ENCODE peak calls at places on chromosomes 16 and 17, in six cellular contexts. One of them, this sample, is unnamed. For H3K27me3, the result is how much of the 10 kb centered on the place peaks cover.

GRCh38 chr17:7887038-7887481 is 1.5 kb upstream of the CHD3 start:
- DNase-seq in lung: no peak
- DNase-seq in tibial artery: no peak
- DNase-seq in CD8-positive, alpha-beta T cell: no peak
- DNase-seq in Caco-2: no peak
- DNase-seq in fibroblast of lung: no peak
- DNase-seq in this sample: no peak

GRCh38 chr16:83040174-83040573 is 413.4 kb downstream of the CDH13 start:
- DNase-seq in Caco-2: no peak
- DNase-seq in lung: no peak
- DNase-seq in tibial artery: no peak
- DNase-seq in fibroblast of lung: peak
- DNase-seq in CD8-positive, alpha-beta T cell: no peak
- DNase-seq in this sample: peak

GRCh38 chr17:49104511-49105074 is 28.0 kb upstream of the B4GALNT2 start:
- DNase-seq in lung: no peak
- DNase-seq in Caco-2: peak
- DNase-seq in fibroblast of lung: peak
- DNase-seq in tibial artery: no peak
- DNase-seq in CD8-positive, alpha-beta T cell: no peak
- DNase-seq in this sample: no peak

GRCh38 chr17:39054111-39054645 is 87.0 kb upstream of the FBXO47 start:
- DNase-seq in fibroblast of lung: peak
- DNase-seq in CD8-positive, alpha-beta T cell: no peak
- DNase-seq in tibial artery: no peak
- DNase-seq in Caco-2: no peak
- DNase-seq in lung: no peak
- DNase-seq in this sample: no peak

GRCh38 chr17:42560246-42560645 is 1.7 kb upstream of the COASY start:
- DNase-seq in Caco-2: no peak
- DNase-seq in fibroblast of lung: no peak
- DNase-seq in lung: no peak
- DNase-seq in CD8-positive, alpha-beta T cell: no peak
- DNase-seq in tibial artery: no peak
- DNase-seq in this sample: no peak

GRCh38 chr17:29041091-29041490 is 1.9 kb upstream of the PIPOX start:
- DNase-seq in CD8-positive, alpha-beta T cell: no peak
- DNase-seq in fibroblast of lung: no peak
- DNase-seq in tibial artery: no peak
- DNase-seq in Caco-2: no peak
- DNase-seq in lung: no peak
- DNase-seq in this sample: no peak

GRCh38 chr16:55116165-55116894 is 185.7 kb downstream of the IRX5 start:
- DNase-seq in tibial artery: peak
- DNase-seq in CD8-positive, alpha-beta T cell: no peak
- DNase-seq in lung: no peak
- DNase-seq in fibroblast of lung: peak
- DNase-seq in Caco-2: no peak
- DNase-seq in this sample: peak

GRCh38 chr16:85954927-85955539 is 56.1 kb downstream of the IRF8 start:
- DNase-seq in CD8-positive, alpha-beta T cell: no peak
- DNase-seq in fibroblast of lung: no peak
- DNase-seq in lung: no peak
- DNase-seq in Caco-2: no peak
- DNase-seq in tibial artery: no peak
- DNase-seq in this sample: no peak

GRCh38 chr16:86854058-86854621 is 275.8 kb downstream of the FOXL1 start:
- DNase-seq in Caco-2: no peak
- DNase-seq in CD8-positive, alpha-beta T cell: no peak
- DNase-seq in lung: no peak
- DNase-seq in fibroblast of lung: peak
- DNase-seq in tibial artery: no peak
- DNase-seq in this sample: no peak

GRCh38 chr17:38579934-38580333 is 25.8 kb downstream of the SRCIN1 start:
- DNase-seq in tibial artery: no peak
- DNase-seq in CD8-positive, alpha-beta T cell: no peak
- DNase-seq in fibroblast of lung: peak
- DNase-seq in lung: no peak
- DNase-seq in Caco-2: no peak
- DNase-seq in this sample: peak

GRCh38 chr17:2237521-2237921 is 66.1 kb downstream of the SMG6 start:
- DNase-seq in CD8-positive, alpha-beta T cell: no peak
- DNase-seq in tibial artery: peak
- DNase-seq in lung: no peak
- DNase-seq in fibroblast of lung: peak
- DNase-seq in Caco-2: no peak
- DNase-seq in this sample: no peak

GRCh38 chr16:4257646-4258556 is 14.9 kb downstream of the TFAP4 start:
- DNase-seq in tibial artery: no peak
- DNase-seq in Caco-2: no peak
- DNase-seq in fibroblast of lung: no peak
- DNase-seq in CD8-positive, alpha-beta T cell: no peak
- DNase-seq in lung: no peak
- DNase-seq in this sample: no peak

GRCh38 chr17:78896091-78896833 is 6.7 kb downstream of the CEP295NL start:
- DNase-seq in tibial artery: no peak
- DNase-seq in Caco-2: no peak
- DNase-seq in fibroblast of lung: no peak
- DNase-seq in lung: no peak
- DNase-seq in CD8-positive, alpha-beta T cell: no peak
- DNase-seq in this sample: no peak

GRCh38 chr16:77674888-77675287 is 47.4 kb upstream of the NUDT7 start:
- DNase-seq in lung: no peak
- DNase-seq in Caco-2: no peak
- DNase-seq in fibroblast of lung: peak
- DNase-seq in CD8-positive, alpha-beta T cell: no peak
- DNase-seq in tibial artery: no peak
- DNase-seq in this sample: peak

GRCh38 chr16:23124315-23124714 is 24.9 kb downstream of the USP31 start:
- DNase-seq in tibial artery: no peak
- DNase-seq in lung: no peak
- DNase-seq in fibroblast of lung: peak
- DNase-seq in CD8-positive, alpha-beta T cell: no peak
- DNase-seq in Caco-2: no peak
- DNase-seq in this sample: peak

GRCh38 chr16:85158702-85159225 is 46.5 kb upstream of the CIBAR2 start:
- DNase-seq in fibroblast of lung: no peak
- DNase-seq in CD8-positive, alpha-beta T cell: no peak
- DNase-seq in lung: no peak
- DNase-seq in tibial artery: no peak
- DNase-seq in Caco-2: no peak
- DNase-seq in this sample: no peak

GRCh38 chr17:57442914-57443571 is 186.7 kb downstream of the MSI2 start:
- DNase-seq in CD8-positive, alpha-beta T cell: peak
- DNase-seq in tibial artery: no peak
- DNase-seq in Caco-2: no peak
- DNase-seq in lung: no peak
- DNase-seq in fibroblast of lung: peak
- DNase-seq in this sample: peak

GRCh38 chr17:74054249-74054648 is 149.2 kb upstream of the RPL38 start:
- DNase-seq in Caco-2: no peak
- DNase-seq in lung: no peak
- DNase-seq in CD8-positive, alpha-beta T cell: no peak
- DNase-seq in tibial artery: no peak
- DNase-seq in fibroblast of lung: no peak
- DNase-seq in this sample: no peak

GRCh38 chr17:74051348-74051747 is 152.1 kb upstream of the RPL38 start:
- DNase-seq in tibial artery: no peak
- DNase-seq in Caco-2: no peak
- DNase-seq in fibroblast of lung: no peak
- DNase-seq in lung: no peak
- DNase-seq in CD8-positive, alpha-beta T cell: no peak
- DNase-seq in this sample: no peak

GRCh38 chr17:74052993-74053744 is 150.3 kb upstream of the RPL38 start:
- DNase-seq in lung: no peak
- DNase-seq in tibial artery: no peak
- DNase-seq in Caco-2: no peak
- DNase-seq in fibroblast of lung: no peak
- DNase-seq in CD8-positive, alpha-beta T cell: no peak
- DNase-seq in this sample: no peak

GRCh38 chr17:74045608-74046007 is 157.9 kb upstream of the RPL38 start:
- DNase-seq in CD8-positive, alpha-beta T cell: no peak
- DNase-seq in tibial artery: no peak
- DNase-seq in Caco-2: peak
- DNase-seq in lung: no peak
- DNase-seq in fibroblast of lung: no peak
- DNase-seq in this sample: no peak

DNA sequence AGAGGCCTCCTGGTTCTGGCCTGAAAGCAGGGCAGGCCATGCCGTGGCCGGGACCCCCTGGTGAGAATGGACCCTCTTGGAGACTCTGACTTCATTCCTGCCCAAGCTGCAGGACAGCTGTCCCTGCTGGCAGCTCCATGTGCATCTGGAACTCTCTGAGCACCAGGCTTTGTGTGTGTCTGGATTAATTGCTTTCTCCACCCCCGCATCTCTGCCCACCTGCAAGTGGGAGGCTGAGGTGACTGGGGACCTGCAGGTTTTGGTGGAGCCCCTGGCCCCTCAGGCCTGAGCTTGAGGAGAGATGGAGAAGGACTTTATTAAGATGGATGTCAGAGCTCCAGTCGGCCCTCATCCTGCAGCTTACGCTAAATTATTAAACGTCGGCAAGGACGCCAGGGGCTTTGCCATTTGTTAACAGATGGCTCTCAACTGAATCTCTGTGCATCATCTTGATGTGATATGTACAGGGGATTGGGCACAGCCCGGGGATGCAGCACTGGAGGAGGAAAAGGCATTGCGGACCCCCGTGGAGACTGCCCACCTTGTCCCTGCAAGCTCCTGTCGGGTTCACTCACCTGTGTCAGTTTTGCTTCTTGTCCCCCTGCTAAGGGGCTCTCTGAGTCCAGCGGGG is 154.2 kb upstream of the RPL38 start:
- DNase-seq in Caco-2: no peak
- DNase-seq in tibial artery: no peak
- DNase-seq in lung: no peak
- DNase-seq in fibroblast of lung: no peak
- DNase-seq in CD8-positive, alpha-beta T cell: no peak
- DNase-seq in this sample: no peak
- H3K4me3 ChIP-seq in Caco-2: no peak
- H3K4me3 ChIP-seq in tibial artery: no peak
- H3K4me3 ChIP-seq in lung: no peak
- H3K4me3 ChIP-seq in fibroblast of lung: no peak
- H3K4me3 ChIP-seq in CD8-positive, alpha-beta T cell: no peak
- H3K4me3 ChIP-seq in this sample: no peak

DNA sequence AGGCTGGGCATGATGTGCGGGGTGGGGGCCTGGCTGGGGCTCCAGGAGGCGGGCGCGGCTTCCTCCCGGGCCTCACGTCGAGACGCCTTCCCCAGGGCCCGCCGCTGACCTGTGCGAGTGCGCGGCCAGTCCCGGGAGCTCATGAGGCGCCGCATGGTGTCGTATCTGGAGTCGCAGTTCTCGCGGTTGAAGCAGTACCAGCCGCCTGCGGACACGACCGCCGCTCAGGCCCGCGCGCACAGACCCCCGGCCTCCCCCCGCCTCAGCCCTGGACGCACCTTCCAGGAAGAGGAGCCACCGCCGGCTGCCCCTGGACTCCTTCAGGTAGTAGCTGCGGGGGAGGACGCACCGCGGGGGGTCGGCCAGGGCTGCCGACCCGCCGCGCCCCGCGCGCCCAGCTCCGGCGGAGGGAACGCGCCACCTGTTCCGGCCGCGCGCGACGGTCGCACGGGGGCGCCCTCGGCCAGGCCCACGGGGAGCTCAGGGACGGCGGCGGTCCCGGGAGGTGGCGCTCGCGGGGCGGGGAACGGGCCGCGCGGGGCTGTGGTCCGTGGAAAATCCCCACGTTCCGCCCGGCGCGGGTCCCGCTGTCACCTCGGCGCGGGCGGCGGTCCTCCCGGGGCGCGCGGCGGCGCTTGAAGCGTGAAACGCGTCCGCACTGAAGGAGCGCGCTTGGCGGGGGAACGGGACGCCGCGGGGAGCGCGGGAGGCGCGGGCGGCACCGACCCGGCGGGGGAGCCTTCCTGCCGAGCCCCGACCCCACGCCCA is 1.4 kb downstream of the NOTUM start:
- DNase-seq in tibial artery: no peak
- DNase-seq in CD8-positive, alpha-beta T cell: peak
- DNase-seq in Caco-2: no peak
- DNase-seq in fibroblast of lung: peak
- DNase-seq in lung: peak
- DNase-seq in this sample: no peak
- TF ChIP-seq CTCF in tibial artery: peak
- TF ChIP-seq CTCF in CD8-positive, alpha-beta T cell: peak
- TF ChIP-seq CTCF in Caco-2: peak
- TF ChIP-seq CTCF in fibroblast of lung: peak
- TF ChIP-seq CTCF in lung: peak
- TF ChIP-seq CTCF in this sample: peak

GRCh38 chr17:33086041-33086440 is 94.4 kb downstream of the SPACA3 start:
- DNase-seq in lung: no peak
- DNase-seq in Caco-2: no peak
- DNase-seq in tibial artery: no peak
- DNase-seq in CD8-positive, alpha-beta T cell: no peak
- DNase-seq in fibroblast of lung: peak
- DNase-seq in this sample: no peak

GRCh38 chr17:33080091-33080490 is 88.4 kb downstream of the SPACA3 start:
- DNase-seq in lung: no peak
- DNase-seq in fibroblast of lung: no peak
- DNase-seq in CD8-positive, alpha-beta T cell: no peak
- DNase-seq in Caco-2: no peak
- DNase-seq in tibial artery: no peak
- DNase-seq in this sample: no peak

GRCh38 chr17:33086878-33087277 is 95.2 kb downstream of the SPACA3 start:
- DNase-seq in lung: no peak
- DNase-seq in CD8-positive, alpha-beta T cell: no peak
- DNase-seq in fibroblast of lung: no peak
- DNase-seq in Caco-2: no peak
- DNase-seq in tibial artery: no peak
- DNase-seq in this sample: no peak

GRCh38 chr17:33082529-33083148 is 91.0 kb downstream of the SPACA3 start:
- DNase-seq in Caco-2: no peak
- DNase-seq in fibroblast of lung: no peak
- DNase-seq in lung: no peak
- DNase-seq in tibial artery: no peak
- DNase-seq in CD8-positive, alpha-beta T cell: no peak
- DNase-seq in this sample: no peak

GRCh38 chr17:33084755-33085154 is 93.1 kb downstream of the SPACA3 start:
- DNase-seq in fibroblast of lung: no peak
- DNase-seq in CD8-positive, alpha-beta T cell: no peak
- DNase-seq in tibial artery: no peak
- DNase-seq in Caco-2: no peak
- DNase-seq in lung: no peak
- DNase-seq in this sample: no peak
- H3K27me3 ChIP-seq in fibroblast of lung: under half
- H3K27me3 ChIP-seq in CD8-positive, alpha-beta T cell: under half
- H3K27me3 ChIP-seq in tibial artery: under half
- H3K27me3 ChIP-seq in Caco-2: under half
- H3K27me3 ChIP-seq in lung: under half
- H3K27me3 ChIP-seq in this sample: under half

DNA sequence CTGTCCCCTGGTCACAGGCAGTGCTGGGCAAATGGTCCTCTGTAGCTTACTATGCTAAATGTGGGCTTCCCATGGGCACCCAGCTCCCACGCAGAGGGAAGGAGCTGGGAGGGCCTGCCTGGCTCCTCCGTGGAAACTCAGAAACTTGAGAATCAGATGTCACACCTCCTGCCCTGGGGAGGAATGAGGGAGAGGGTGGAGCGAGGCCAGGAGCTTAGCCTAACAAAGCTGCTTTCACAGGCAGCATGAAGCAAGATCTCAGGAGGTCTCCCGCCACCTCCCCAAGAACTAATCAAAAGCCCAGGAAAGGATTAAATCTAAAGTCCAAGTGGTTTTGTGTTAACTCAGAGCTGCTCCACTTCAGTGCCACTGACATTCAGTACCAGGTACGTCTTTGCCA is 33.6 kb upstream of the XYLT2 start:
- DNase-seq in tibial artery: no peak
- DNase-seq in fibroblast of lung: peak
- DNase-seq in CD8-positive, alpha-beta T cell: no peak
- DNase-seq in Caco-2: no peak
- DNase-seq in lung: no peak
- DNase-seq in this sample: no peak
- H3K4me3 ChIP-seq in tibial artery: no peak
- H3K4me3 ChIP-seq in fibroblast of lung: no peak
- H3K4me3 ChIP-seq in CD8-positive, alpha-beta T cell: no peak
- H3K4me3 ChIP-seq in Caco-2: no peak
- H3K4me3 ChIP-seq in lung: no peak
- H3K4me3 ChIP-seq in this sample: no peak

This sample was measured in bronchial epithelial cell.